ENCODE peak calls at places on chromosomes 4 and X, in ten cellular contexts. One of them, this sample, is unnamed.

GRCh38 chr4:150355404-150355803 is 226.5 kb upstream of the MAB21L2 start:
- DNase-seq in uterus: no peak
- DNase-seq in astrocyte of the cerebellum: no peak
- DNase-seq in foreskin fibroblast: no peak
- DNase-seq in upper lobe of right lung: no peak
- DNase-seq in IMR-90: no peak
- DNase-seq in testis: no peak
- DNase-seq in right atrium auricular region: no peak
- DNase-seq in astrocyte: no peak
- DNase-seq in fibroblast of lung: no peak
- DNase-seq in this sample: no peak

GRCh38 chr4:112184438-112184837 is 39.2 kb downstream of the FAM241A start:
- DNase-seq in uterus: no peak
- DNase-seq in astrocyte of the cerebellum: no peak
- DNase-seq in foreskin fibroblast: no peak
- DNase-seq in upper lobe of right lung: no peak
- DNase-seq in IMR-90: no peak
- DNase-seq in testis: no peak
- DNase-seq in right atrium auricular region: no peak
- DNase-seq in astrocyte: no peak
- DNase-seq in fibroblast of lung: no peak
- DNase-seq in this sample: no peak

GRCh38 chr4:10554694-10555093 is 97.5 kb upstream of the ZNF518B start:
- DNase-seq in uterus: peak
- DNase-seq in astrocyte of the cerebellum: peak
- DNase-seq in foreskin fibroblast: peak
- DNase-seq in upper lobe of right lung: no peak
- DNase-seq in IMR-90: peak
- DNase-seq in testis: peak
- DNase-seq in right atrium auricular region: peak
- DNase-seq in astrocyte: peak
- DNase-seq in fibroblast of lung: peak
- DNase-seq in this sample: peak

GRCh38 chr4:29309050-29309449 is 1411.1 kb upstream of the PCDH7 start:
- DNase-seq in uterus: no peak
- DNase-seq in astrocyte of the cerebellum: no peak
- DNase-seq in foreskin fibroblast: peak
- DNase-seq in upper lobe of right lung: no peak
- DNase-seq in IMR-90: peak
- DNase-seq in testis: no peak
- DNase-seq in right atrium auricular region: no peak
- DNase-seq in astrocyte: peak
- DNase-seq in fibroblast of lung: peak
- DNase-seq in this sample: peak

GRCh38 chrX:29858714-29859113 is 356.6 kb upstream of the MAGEB2 start:
- DNase-seq in uterus: no peak
- DNase-seq in astrocyte of the cerebellum: no peak
- DNase-seq in foreskin fibroblast: peak
- DNase-seq in upper lobe of right lung: no peak
- DNase-seq in IMR-90: peak
- DNase-seq in testis: no peak
- DNase-seq in right atrium auricular region: no peak
- DNase-seq in astrocyte: peak
- DNase-seq in fibroblast of lung: peak
- DNase-seq in this sample: peak

GRCh38 chr4:139921551-139922184 is 232.3 kb downstream of the MAML3 start:
- DNase-seq in uterus: no peak
- DNase-seq in astrocyte of the cerebellum: no peak
- DNase-seq in foreskin fibroblast: no peak
- DNase-seq in upper lobe of right lung: peak
- DNase-seq in IMR-90: no peak
- DNase-seq in testis: no peak
- DNase-seq in right atrium auricular region: no peak
- DNase-seq in astrocyte: no peak
- DNase-seq in fibroblast of lung: no peak
- DNase-seq in this sample: no peak

GRCh38 chrX:63754141-63754859 is 30.7 kb downstream of the ARHGEF9 start:
- DNase-seq in uterus: no peak
- DNase-seq in astrocyte of the cerebellum: no peak
- DNase-seq in foreskin fibroblast: no peak
- DNase-seq in upper lobe of right lung: no peak
- DNase-seq in IMR-90: peak
- DNase-seq in testis: no peak
- DNase-seq in right atrium auricular region: no peak
- DNase-seq in astrocyte: peak
- DNase-seq in fibroblast of lung: peak
- DNase-seq in this sample: peak

GRCh38 chrX:83966347-83966746 is 105.4 kb downstream of the CYLC1 start:
- DNase-seq in uterus: no peak
- DNase-seq in astrocyte of the cerebellum: no peak
- DNase-seq in foreskin fibroblast: no peak
- DNase-seq in upper lobe of right lung: no peak
- DNase-seq in IMR-90: no peak
- DNase-seq in testis: no peak
- DNase-seq in right atrium auricular region: no peak
- DNase-seq in astrocyte: no peak
- DNase-seq in fibroblast of lung: no peak
- DNase-seq in this sample: no peak

GRCh38 chr4:152454398-152455011 is 81.4 kb downstream of the FBXW7 start:
- DNase-seq in uterus: no peak
- DNase-seq in astrocyte of the cerebellum: no peak
- DNase-seq in foreskin fibroblast: no peak
- DNase-seq in upper lobe of right lung: no peak
- DNase-seq in IMR-90: peak
- DNase-seq in testis: no peak
- DNase-seq in right atrium auricular region: no peak
- DNase-seq in astrocyte: peak
- DNase-seq in fibroblast of lung: peak
- DNase-seq in this sample: peak

GRCh38 chr4:6416518-6417286 is 55.7 kb downstream of the PPP2R2C start:
- DNase-seq in uterus: no peak
- DNase-seq in astrocyte of the cerebellum: no peak
- DNase-seq in foreskin fibroblast: no peak
- DNase-seq in upper lobe of right lung: peak
- DNase-seq in IMR-90: no peak
- DNase-seq in testis: no peak
- DNase-seq in right atrium auricular region: no peak
- DNase-seq in astrocyte: no peak
- DNase-seq in fibroblast of lung: no peak
- DNase-seq in this sample: no peak

GRCh38 chr4:54731552-54731951 is 73.8 kb downstream of the KIT start:
- DNase-seq in uterus: no peak
- DNase-seq in astrocyte of the cerebellum: no peak
- DNase-seq in foreskin fibroblast: no peak
- DNase-seq in upper lobe of right lung: no peak
- DNase-seq in IMR-90: no peak
- DNase-seq in testis: no peak
- DNase-seq in right atrium auricular region: no peak
- DNase-seq in astrocyte: no peak
- DNase-seq in fibroblast of lung: no peak
- DNase-seq in this sample: no peak

GRCh38 chr4:141706445-141706844 is 70.1 kb downstream of the IL15 start:
- DNase-seq in uterus: no peak
- DNase-seq in astrocyte of the cerebellum: no peak
- DNase-seq in foreskin fibroblast: no peak
- DNase-seq in upper lobe of right lung: no peak
- DNase-seq in IMR-90: no peak
- DNase-seq in testis: no peak
- DNase-seq in right atrium auricular region: no peak
- DNase-seq in astrocyte: no peak
- DNase-seq in fibroblast of lung: no peak
- DNase-seq in this sample: no peak

GRCh38 chr4:177367336-177367735 is 57.7 kb downstream of the NEIL3 start:
- DNase-seq in uterus: no peak
- DNase-seq in astrocyte of the cerebellum: no peak
- DNase-seq in foreskin fibroblast: no peak
- DNase-seq in upper lobe of right lung: no peak
- DNase-seq in IMR-90: peak
- DNase-seq in testis: no peak
- DNase-seq in right atrium auricular region: no peak
- DNase-seq in astrocyte: peak
- DNase-seq in fibroblast of lung: peak
- DNase-seq in this sample: peak

GRCh38 chr4:46266106-46266505 is 123.8 kb downstream of the GABRA2 start:
- DNase-seq in uterus: no peak
- DNase-seq in astrocyte of the cerebellum: no peak
- DNase-seq in foreskin fibroblast: no peak
- DNase-seq in upper lobe of right lung: no peak
- DNase-seq in IMR-90: no peak
- DNase-seq in testis: no peak
- DNase-seq in right atrium auricular region: no peak
- DNase-seq in astrocyte: no peak
- DNase-seq in fibroblast of lung: no peak
- DNase-seq in this sample: no peak

GRCh38 chrX:151563449-151563848 is at the start of gene PASD1:
- DNase-seq in uterus: no peak
- DNase-seq in astrocyte of the cerebellum: no peak
- DNase-seq in foreskin fibroblast: no peak
- DNase-seq in upper lobe of right lung: no peak
- DNase-seq in IMR-90: no peak
- DNase-seq in testis: peak
- DNase-seq in right atrium auricular region: no peak
- DNase-seq in astrocyte: no peak
- DNase-seq in fibroblast of lung: no peak
- DNase-seq in this sample: no peak

GRCh38 chrX:37844622-37845021 is 2.7 kb downstream of the DYNLT3 start:
- DNase-seq in uterus: no peak
- DNase-seq in astrocyte of the cerebellum: no peak
- DNase-seq in foreskin fibroblast: no peak
- DNase-seq in upper lobe of right lung: no peak
- DNase-seq in IMR-90: no peak
- DNase-seq in testis: no peak
- DNase-seq in right atrium auricular region: no peak
- DNase-seq in astrocyte: no peak
- DNase-seq in fibroblast of lung: no peak
- DNase-seq in this sample: no peak

GRCh38 chrX:37847733-37848197 is 394 bp upstream of the DYNLT3 start:
- DNase-seq in uterus: no peak
- DNase-seq in astrocyte of the cerebellum: no peak
- DNase-seq in foreskin fibroblast: no peak
- DNase-seq in upper lobe of right lung: no peak
- DNase-seq in IMR-90: no peak
- DNase-seq in testis: no peak
- DNase-seq in right atrium auricular region: no peak
- DNase-seq in astrocyte: no peak
- DNase-seq in fibroblast of lung: no peak
- DNase-seq in this sample: no peak

GRCh38 chrX:37846934-37847732 is at the start of gene DYNLT3:
- DNase-seq in uterus: peak
- DNase-seq in astrocyte of the cerebellum: no peak
- DNase-seq in foreskin fibroblast: peak
- DNase-seq in upper lobe of right lung: peak
- DNase-seq in IMR-90: peak
- DNase-seq in testis: peak
- DNase-seq in right atrium auricular region: peak
- DNase-seq in astrocyte: peak
- DNase-seq in fibroblast of lung: peak
- DNase-seq in this sample: peak

GRCh38 chrX:37846558-37846933 is 825 bp downstream of the DYNLT3 start:
- DNase-seq in uterus: no peak
- DNase-seq in astrocyte of the cerebellum: no peak
- DNase-seq in foreskin fibroblast: no peak
- DNase-seq in upper lobe of right lung: no peak
- DNase-seq in IMR-90: no peak
- DNase-seq in testis: no peak
- DNase-seq in right atrium auricular region: no peak
- DNase-seq in astrocyte: no peak
- DNase-seq in fibroblast of lung: no peak
- DNase-seq in this sample: no peak

DNA sequence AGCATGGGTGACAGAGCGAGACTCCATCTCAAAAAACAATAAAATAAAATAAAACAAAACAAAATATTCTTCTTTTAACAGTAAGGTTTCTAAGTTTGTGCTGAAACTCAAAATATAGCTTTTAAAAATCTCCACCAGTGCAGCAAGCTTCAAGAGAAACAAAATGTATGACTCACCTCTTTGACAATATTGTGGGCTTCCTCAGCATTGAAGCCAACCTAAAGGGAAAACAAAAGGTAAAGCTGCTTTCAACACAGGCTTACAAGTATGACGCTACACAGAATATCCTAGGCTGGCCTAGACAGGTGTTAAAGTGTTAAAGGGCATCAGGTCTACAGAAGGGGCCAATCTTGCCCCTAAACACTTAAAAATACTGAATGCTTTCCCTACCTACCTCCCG is 1.2 kb downstream of the DYNLT3 start:
- DNase-seq in uterus: no peak
- DNase-seq in astrocyte of the cerebellum: peak
- DNase-seq in foreskin fibroblast: no peak
- DNase-seq in upper lobe of right lung: no peak
- DNase-seq in IMR-90: peak
- DNase-seq in testis: no peak
- DNase-seq in right atrium auricular region: no peak
- DNase-seq in astrocyte: peak
- DNase-seq in fibroblast of lung: peak
- DNase-seq in this sample: no peak
- H3K4me3 ChIP-seq in uterus: peak
- H3K4me3 ChIP-seq in astrocyte of the cerebellum: peak
- H3K4me3 ChIP-seq in foreskin fibroblast: peak
- H3K4me3 ChIP-seq in upper lobe of right lung: peak
- H3K4me3 ChIP-seq in IMR-90: peak
- H3K4me3 ChIP-seq in testis: no peak
- H3K4me3 ChIP-seq in right atrium auricular region: no peak
- H3K4me3 ChIP-seq in astrocyte: peak
- H3K4me3 ChIP-seq in fibroblast of lung: peak
- H3K4me3 ChIP-seq in this sample: peak

GRCh38 chr4:8021796-8022195 is 82.1 kb upstream of the AFAP1 start:
- DNase-seq in uterus: no peak
- DNase-seq in astrocyte of the cerebellum: no peak
- DNase-seq in foreskin fibroblast: no peak
- DNase-seq in upper lobe of right lung: no peak
- DNase-seq in IMR-90: no peak
- DNase-seq in testis: no peak
- DNase-seq in right atrium auricular region: no peak
- DNase-seq in astrocyte: no peak
- DNase-seq in fibroblast of lung: no peak
- DNase-seq in this sample: no peak
- TF ChIP-seq CTCF in uterus: no peak
- TF ChIP-seq CTCF in astrocyte of the cerebellum: no peak
- TF ChIP-seq CTCF in foreskin fibroblast: no peak
- TF ChIP-seq CTCF in upper lobe of right lung: no peak
- TF ChIP-seq CTCF in IMR-90: peak
- TF ChIP-seq CTCF in testis: no peak
- TF ChIP-seq CTCF in right atrium auricular region: no peak
- TF ChIP-seq CTCF in astrocyte: no peak
- TF ChIP-seq CTCF in fibroblast of lung: no peak
- TF ChIP-seq CTCF in this sample: peak

GRCh38 chr4:66577922-66578321 is 907.6 kb upstream of the EPHA5 start:
- DNase-seq in uterus: no peak
- DNase-seq in astrocyte of the cerebellum: no peak
- DNase-seq in foreskin fibroblast: no peak
- DNase-seq in upper lobe of right lung: no peak
- DNase-seq in IMR-90: no peak
- DNase-seq in testis: no peak
- DNase-seq in right atrium auricular region: no peak
- DNase-seq in astrocyte: no peak
- DNase-seq in fibroblast of lung: no peak
- DNase-seq in this sample: no peak
- H3K4me3 ChIP-seq in uterus: no peak
- H3K4me3 ChIP-seq in astrocyte of the cerebellum: no peak
- H3K4me3 ChIP-seq in foreskin fibroblast: no peak
- H3K4me3 ChIP-seq in upper lobe of right lung: no peak
- H3K4me3 ChIP-seq in IMR-90: no peak
- H3K4me3 ChIP-seq in testis: no peak
- H3K4me3 ChIP-seq in right atrium auricular region: no peak
- H3K4me3 ChIP-seq in astrocyte: no peak
- H3K4me3 ChIP-seq in fibroblast of lung: no peak
- H3K4me3 ChIP-seq in this sample: no peak

GRCh38 chrX:131792789-131793462 is 230.2 kb upstream of the STK26 start:
- DNase-seq in uterus: peak
- DNase-seq in astrocyte of the cerebellum: peak
- DNase-seq in foreskin fibroblast: peak
- DNase-seq in upper lobe of right lung: no peak
- DNase-seq in IMR-90: peak
- DNase-seq in testis: no peak
- DNase-seq in right atrium auricular region: peak
- DNase-seq in astrocyte: peak
- DNase-seq in fibroblast of lung: peak
- DNase-seq in this sample: no peak
- TF ChIP-seq CTCF in uterus: peak
- TF ChIP-seq CTCF in astrocyte of the cerebellum: peak
- TF ChIP-seq CTCF in foreskin fibroblast: no peak
- TF ChIP-seq CTCF in upper lobe of right lung: no peak
- TF ChIP-seq CTCF in IMR-90: peak
- TF ChIP-seq CTCF in testis: no peak
- TF ChIP-seq CTCF in right atrium auricular region: peak
- TF ChIP-seq CTCF in astrocyte: no peak
- TF ChIP-seq CTCF in fibroblast of lung: no peak
- TF ChIP-seq CTCF in this sample: no peak

This sample was measured in fibroblast of pulmonary artery.